ENCODE peak calls at places on chromosomes 13 and 19, in ten cellular contexts. One of them, this sample, is unnamed.

GRCh38 chr19:4589579-4590410 is 30.3 kb upstream of the SEMA6B start:
- DNase-seq in smooth muscle cell of the brain vasculature: no peak
- DNase-seq in HTR-8/SVneo: no peak
- DNase-seq in astrocyte: no peak
- DNase-seq in activated naive CD4-positive, alpha-beta T cell: no peak
- DNase-seq in AG08396: no peak
- DNase-seq in AG10803: no peak
- DNase-seq in mesendoderm: peak
- DNase-seq in G401: no peak
- DNase-seq in stimulated activated CD4-positive, alpha-beta T cell treated with anti-CD3 and anti-CD28 coated beads, Interleukin-12 subunit alpha, Interleukin-12 subunit beta, amount 100 ng/mL, for 48 hours: no peak
- DNase-seq in this sample: no peak

GRCh38 chr13:99610702-99611289 is 109.5 kb downstream of the TM9SF2 start:
- DNase-seq in smooth muscle cell of the brain vasculature: no peak
- DNase-seq in HTR-8/SVneo: no peak
- DNase-seq in astrocyte: no peak
- DNase-seq in activated naive CD4-positive, alpha-beta T cell: no peak
- DNase-seq in AG08396: no peak
- DNase-seq in AG10803: no peak
- DNase-seq in mesendoderm: peak
- DNase-seq in G401: no peak
- DNase-seq in stimulated activated CD4-positive, alpha-beta T cell treated with anti-CD3 and anti-CD28 coated beads, Interleukin-12 subunit alpha, Interleukin-12 subunit beta, amount 100 ng/mL, for 48 hours: no peak
- DNase-seq in this sample: no peak

GRCh38 chr19:14149509-14149994 is 13.2 kb upstream of the ASF1B start:
- DNase-seq in smooth muscle cell of the brain vasculature: no peak
- DNase-seq in HTR-8/SVneo: no peak
- DNase-seq in astrocyte: no peak
- DNase-seq in activated naive CD4-positive, alpha-beta T cell: no peak
- DNase-seq in AG08396: peak
- DNase-seq in AG10803: peak
- DNase-seq in mesendoderm: no peak
- DNase-seq in G401: peak
- DNase-seq in stimulated activated CD4-positive, alpha-beta T cell treated with anti-CD3 and anti-CD28 coated beads, Interleukin-12 subunit alpha, Interleukin-12 subunit beta, amount 100 ng/mL, for 48 hours: no peak
- DNase-seq in this sample: peak

GRCh38 chr19:1616875-1617274 is 11.6 kb upstream of the UQCR11 start:
- DNase-seq in smooth muscle cell of the brain vasculature: no peak
- DNase-seq in HTR-8/SVneo: no peak
- DNase-seq in astrocyte: no peak
- DNase-seq in activated naive CD4-positive, alpha-beta T cell: no peak
- DNase-seq in AG08396: no peak
- DNase-seq in AG10803: no peak
- DNase-seq in mesendoderm: no peak
- DNase-seq in G401: no peak
- DNase-seq in stimulated activated CD4-positive, alpha-beta T cell treated with anti-CD3 and anti-CD28 coated beads, Interleukin-12 subunit alpha, Interleukin-12 subunit beta, amount 100 ng/mL, for 48 hours: no peak
- DNase-seq in this sample: no peak

GRCh38 chr19:4844348-4845179 is 13.1 kb upstream of the TICAM1 start:
- DNase-seq in smooth muscle cell of the brain vasculature: no peak
- DNase-seq in HTR-8/SVneo: no peak
- DNase-seq in astrocyte: no peak
- DNase-seq in activated naive CD4-positive, alpha-beta T cell: no peak
- DNase-seq in AG08396: no peak
- DNase-seq in AG10803: peak
- DNase-seq in mesendoderm: no peak
- DNase-seq in G401: no peak
- DNase-seq in stimulated activated CD4-positive, alpha-beta T cell treated with anti-CD3 and anti-CD28 coated beads, Interleukin-12 subunit alpha, Interleukin-12 subunit beta, amount 100 ng/mL, for 48 hours: no peak
- DNase-seq in this sample: peak

GRCh38 chr13:66543780-66544179 is 686.4 kb downstream of the PCDH9 start:
- DNase-seq in smooth muscle cell of the brain vasculature: no peak
- DNase-seq in HTR-8/SVneo: no peak
- DNase-seq in astrocyte: no peak
- DNase-seq in activated naive CD4-positive, alpha-beta T cell: no peak
- DNase-seq in AG08396: no peak
- DNase-seq in AG10803: no peak
- DNase-seq in mesendoderm: peak
- DNase-seq in G401: no peak
- DNase-seq in stimulated activated CD4-positive, alpha-beta T cell treated with anti-CD3 and anti-CD28 coated beads, Interleukin-12 subunit alpha, Interleukin-12 subunit beta, amount 100 ng/mL, for 48 hours: no peak
- DNase-seq in this sample: no peak

GRCh38 chr13:96041326-96042092 is 11.7 kb downstream of the UGGT2 start:
- DNase-seq in smooth muscle cell of the brain vasculature: no peak
- DNase-seq in HTR-8/SVneo: no peak
- DNase-seq in astrocyte: no peak
- DNase-seq in activated naive CD4-positive, alpha-beta T cell: no peak
- DNase-seq in AG08396: no peak
- DNase-seq in AG10803: no peak
- DNase-seq in mesendoderm: peak
- DNase-seq in G401: no peak
- DNase-seq in stimulated activated CD4-positive, alpha-beta T cell treated with anti-CD3 and anti-CD28 coated beads, Interleukin-12 subunit alpha, Interleukin-12 subunit beta, amount 100 ng/mL, for 48 hours: no peak
- DNase-seq in this sample: no peak

GRCh38 chr13:69595181-69595580 is 512.4 kb upstream of the ATXN8OS start:
- DNase-seq in smooth muscle cell of the brain vasculature: no peak
- DNase-seq in HTR-8/SVneo: no peak
- DNase-seq in astrocyte: no peak
- DNase-seq in activated naive CD4-positive, alpha-beta T cell: no peak
- DNase-seq in AG08396: no peak
- DNase-seq in AG10803: no peak
- DNase-seq in mesendoderm: no peak
- DNase-seq in G401: no peak
- DNase-seq in stimulated activated CD4-positive, alpha-beta T cell treated with anti-CD3 and anti-CD28 coated beads, Interleukin-12 subunit alpha, Interleukin-12 subunit beta, amount 100 ng/mL, for 48 hours: no peak
- DNase-seq in this sample: no peak

GRCh38 chr19:10118960-10119359 is 739 bp downstream of the EIF3G start:
- DNase-seq in smooth muscle cell of the brain vasculature: no peak
- DNase-seq in HTR-8/SVneo: no peak
- DNase-seq in astrocyte: no peak
- DNase-seq in activated naive CD4-positive, alpha-beta T cell: no peak
- DNase-seq in AG08396: no peak
- DNase-seq in AG10803: peak
- DNase-seq in mesendoderm: peak
- DNase-seq in G401: no peak
- DNase-seq in stimulated activated CD4-positive, alpha-beta T cell treated with anti-CD3 and anti-CD28 coated beads, Interleukin-12 subunit alpha, Interleukin-12 subunit beta, amount 100 ng/mL, for 48 hours: no peak
- DNase-seq in this sample: no peak

GRCh38 chr13:112769615-112770014 is 79.8 kb downstream of the ATP11A start:
- DNase-seq in smooth muscle cell of the brain vasculature: no peak
- DNase-seq in HTR-8/SVneo: no peak
- DNase-seq in astrocyte: no peak
- DNase-seq in activated naive CD4-positive, alpha-beta T cell: no peak
- DNase-seq in AG08396: no peak
- DNase-seq in AG10803: no peak
- DNase-seq in mesendoderm: no peak
- DNase-seq in G401: no peak
- DNase-seq in stimulated activated CD4-positive, alpha-beta T cell treated with anti-CD3 and anti-CD28 coated beads, Interleukin-12 subunit alpha, Interleukin-12 subunit beta, amount 100 ng/mL, for 48 hours: no peak
- DNase-seq in this sample: no peak

GRCh38 chr13:41952749-41953148 is 8.2 kb downstream of the VWA8 start:
- DNase-seq in smooth muscle cell of the brain vasculature: no peak
- DNase-seq in HTR-8/SVneo: no peak
- DNase-seq in astrocyte: no peak
- DNase-seq in activated naive CD4-positive, alpha-beta T cell: no peak
- DNase-seq in AG08396: no peak
- DNase-seq in AG10803: no peak
- DNase-seq in mesendoderm: peak
- DNase-seq in G401: no peak
- DNase-seq in stimulated activated CD4-positive, alpha-beta T cell treated with anti-CD3 and anti-CD28 coated beads, Interleukin-12 subunit alpha, Interleukin-12 subunit beta, amount 100 ng/mL, for 48 hours: no peak
- DNase-seq in this sample: no peak

GRCh38 chr13:24684600-24684998 is 4.4 kb downstream of the ATP12A start:
- DNase-seq in smooth muscle cell of the brain vasculature: no peak
- DNase-seq in HTR-8/SVneo: no peak
- DNase-seq in astrocyte: no peak
- DNase-seq in activated naive CD4-positive, alpha-beta T cell: no peak
- DNase-seq in AG08396: no peak
- DNase-seq in AG10803: peak
- DNase-seq in mesendoderm: no peak
- DNase-seq in G401: no peak
- DNase-seq in stimulated activated CD4-positive, alpha-beta T cell treated with anti-CD3 and anti-CD28 coated beads, Interleukin-12 subunit alpha, Interleukin-12 subunit beta, amount 100 ng/mL, for 48 hours: peak
- DNase-seq in this sample: peak

GRCh38 chr19:45976180-45976579 is 2.5 kb upstream of the NOVA2 start:
- DNase-seq in smooth muscle cell of the brain vasculature: no peak
- DNase-seq in HTR-8/SVneo: no peak
- DNase-seq in astrocyte: no peak
- DNase-seq in activated naive CD4-positive, alpha-beta T cell: no peak
- DNase-seq in AG08396: no peak
- DNase-seq in AG10803: no peak
- DNase-seq in mesendoderm: no peak
- DNase-seq in G401: peak
- DNase-seq in stimulated activated CD4-positive, alpha-beta T cell treated with anti-CD3 and anti-CD28 coated beads, Interleukin-12 subunit alpha, Interleukin-12 subunit beta, amount 100 ng/mL, for 48 hours: no peak
- DNase-seq in this sample: no peak

GRCh38 chr13:72489751-72490150 is 237.7 kb downstream of the MZT1 start:
- DNase-seq in smooth muscle cell of the brain vasculature: no peak
- DNase-seq in HTR-8/SVneo: no peak
- DNase-seq in astrocyte: no peak
- DNase-seq in activated naive CD4-positive, alpha-beta T cell: no peak
- DNase-seq in AG08396: no peak
- DNase-seq in AG10803: no peak
- DNase-seq in mesendoderm: no peak
- DNase-seq in G401: peak
- DNase-seq in stimulated activated CD4-positive, alpha-beta T cell treated with anti-CD3 and anti-CD28 coated beads, Interleukin-12 subunit alpha, Interleukin-12 subunit beta, amount 100 ng/mL, for 48 hours: no peak
- DNase-seq in this sample: no peak

GRCh38 chr13:91313103-91313502 is 34.4 kb upstream of the MIR17HG start:
- DNase-seq in smooth muscle cell of the brain vasculature: no peak
- DNase-seq in HTR-8/SVneo: peak
- DNase-seq in astrocyte: no peak
- DNase-seq in activated naive CD4-positive, alpha-beta T cell: no peak
- DNase-seq in AG08396: peak
- DNase-seq in AG10803: peak
- DNase-seq in mesendoderm: peak
- DNase-seq in G401: peak
- DNase-seq in stimulated activated CD4-positive, alpha-beta T cell treated with anti-CD3 and anti-CD28 coated beads, Interleukin-12 subunit alpha, Interleukin-12 subunit beta, amount 100 ng/mL, for 48 hours: peak
- DNase-seq in this sample: peak

GRCh38 chr19:18291019-18291524 is 9.7 kb upstream of the JUND start:
- DNase-seq in smooth muscle cell of the brain vasculature: no peak
- DNase-seq in HTR-8/SVneo: no peak
- DNase-seq in astrocyte: no peak
- DNase-seq in activated naive CD4-positive, alpha-beta T cell: no peak
- DNase-seq in AG08396: no peak
- DNase-seq in AG10803: no peak
- DNase-seq in mesendoderm: no peak
- DNase-seq in G401: no peak
- DNase-seq in stimulated activated CD4-positive, alpha-beta T cell treated with anti-CD3 and anti-CD28 coated beads, Interleukin-12 subunit alpha, Interleukin-12 subunit beta, amount 100 ng/mL, for 48 hours: no peak
- DNase-seq in this sample: no peak

GRCh38 chr13:60887711-60888110 is 490.7 kb downstream of the TDRD3 start:
- DNase-seq in smooth muscle cell of the brain vasculature: no peak
- DNase-seq in HTR-8/SVneo: no peak
- DNase-seq in astrocyte: no peak
- DNase-seq in activated naive CD4-positive, alpha-beta T cell: no peak
- DNase-seq in AG08396: no peak
- DNase-seq in AG10803: no peak
- DNase-seq in mesendoderm: no peak
- DNase-seq in G401: no peak
- DNase-seq in stimulated activated CD4-positive, alpha-beta T cell treated with anti-CD3 and anti-CD28 coated beads, Interleukin-12 subunit alpha, Interleukin-12 subunit beta, amount 100 ng/mL, for 48 hours: no peak
- DNase-seq in this sample: no peak

GRCh38 chr13:59391696-59392095 is 772.0 kb downstream of the DIAPH3 start:
- DNase-seq in smooth muscle cell of the brain vasculature: peak
- DNase-seq in HTR-8/SVneo: peak
- DNase-seq in astrocyte: peak
- DNase-seq in activated naive CD4-positive, alpha-beta T cell: no peak
- DNase-seq in AG08396: peak
- DNase-seq in AG10803: peak
- DNase-seq in mesendoderm: peak
- DNase-seq in G401: peak
- DNase-seq in stimulated activated CD4-positive, alpha-beta T cell treated with anti-CD3 and anti-CD28 coated beads, Interleukin-12 subunit alpha, Interleukin-12 subunit beta, amount 100 ng/mL, for 48 hours: peak
- DNase-seq in this sample: peak

GRCh38 chr19:21750586-21751128 is 16.7 kb downstream of the ZNF100 start:
- DNase-seq in smooth muscle cell of the brain vasculature: no peak
- DNase-seq in HTR-8/SVneo: no peak
- DNase-seq in astrocyte: no peak
- DNase-seq in activated naive CD4-positive, alpha-beta T cell: no peak
- DNase-seq in AG08396: no peak
- DNase-seq in AG10803: no peak
- DNase-seq in mesendoderm: no peak
- DNase-seq in G401: no peak
- DNase-seq in stimulated activated CD4-positive, alpha-beta T cell treated with anti-CD3 and anti-CD28 coated beads, Interleukin-12 subunit alpha, Interleukin-12 subunit beta, amount 100 ng/mL, for 48 hours: no peak
- DNase-seq in this sample: no peak

GRCh38 chr13:34926513-34926912 is 15.6 kb upstream of the NBEA start:
- DNase-seq in smooth muscle cell of the brain vasculature: peak
- DNase-seq in HTR-8/SVneo: no peak
- DNase-seq in astrocyte: peak
- DNase-seq in activated naive CD4-positive, alpha-beta T cell: no peak
- DNase-seq in AG08396: no peak
- DNase-seq in AG10803: peak
- DNase-seq in mesendoderm: peak
- DNase-seq in G401: no peak
- DNase-seq in stimulated activated CD4-positive, alpha-beta T cell treated with anti-CD3 and anti-CD28 coated beads, Interleukin-12 subunit alpha, Interleukin-12 subunit beta, amount 100 ng/mL, for 48 hours: no peak
- DNase-seq in this sample: no peak

GRCh38 chr19:39398297-39398864 is 7.2 kb downstream of the MED29 start:
- DNase-seq in smooth muscle cell of the brain vasculature: no peak
- DNase-seq in HTR-8/SVneo: no peak
- DNase-seq in astrocyte: peak
- DNase-seq in activated naive CD4-positive, alpha-beta T cell: no peak
- DNase-seq in AG08396: peak
- DNase-seq in AG10803: peak
- DNase-seq in mesendoderm: no peak
- DNase-seq in G401: no peak
- DNase-seq in stimulated activated CD4-positive, alpha-beta T cell treated with anti-CD3 and anti-CD28 coated beads, Interleukin-12 subunit alpha, Interleukin-12 subunit beta, amount 100 ng/mL, for 48 hours: peak
- DNase-seq in this sample: peak

GRCh38 chr13:94550030-94550738 is 45.8 kb downstream of the TGDS start:
- DNase-seq in smooth muscle cell of the brain vasculature: peak
- DNase-seq in HTR-8/SVneo: peak
- DNase-seq in astrocyte: peak
- DNase-seq in activated naive CD4-positive, alpha-beta T cell: no peak
- DNase-seq in AG08396: no peak
- DNase-seq in AG10803: peak
- DNase-seq in mesendoderm: no peak
- DNase-seq in G401: peak
- DNase-seq in stimulated activated CD4-positive, alpha-beta T cell treated with anti-CD3 and anti-CD28 coated beads, Interleukin-12 subunit alpha, Interleukin-12 subunit beta, amount 100 ng/mL, for 48 hours: no peak
- DNase-seq in this sample: peak

GRCh38 chr13:72643339-72643989 is 84.0 kb downstream of the MZT1 start:
- DNase-seq in smooth muscle cell of the brain vasculature: peak
- DNase-seq in HTR-8/SVneo: no peak
- DNase-seq in astrocyte: peak
- DNase-seq in activated naive CD4-positive, alpha-beta T cell: peak
- DNase-seq in AG08396: peak
- DNase-seq in AG10803: peak
- DNase-seq in mesendoderm: peak
- DNase-seq in G401: peak
- DNase-seq in stimulated activated CD4-positive, alpha-beta T cell treated with anti-CD3 and anti-CD28 coated beads, Interleukin-12 subunit alpha, Interleukin-12 subunit beta, amount 100 ng/mL, for 48 hours: peak
- DNase-seq in this sample: peak

GRCh38 chr13:108777421-108778420 is 148.3 kb downstream of the MYO16 start:
- DNase-seq in smooth muscle cell of the brain vasculature: peak
- DNase-seq in HTR-8/SVneo: peak
- DNase-seq in astrocyte: no peak
- DNase-seq in activated naive CD4-positive, alpha-beta T cell: no peak
- DNase-seq in AG08396: no peak
- DNase-seq in AG10803: no peak
- DNase-seq in mesendoderm: peak
- DNase-seq in G401: no peak
- DNase-seq in stimulated activated CD4-positive, alpha-beta T cell treated with anti-CD3 and anti-CD28 coated beads, Interleukin-12 subunit alpha, Interleukin-12 subunit beta, amount 100 ng/mL, for 48 hours: no peak
- DNase-seq in this sample: no peak

GRCh38 chr19:48123907-48124675 is 13.5 kb upstream of the PLA2G4C start:
- DNase-seq in smooth muscle cell of the brain vasculature: no peak
- DNase-seq in HTR-8/SVneo: no peak
- DNase-seq in astrocyte: peak
- DNase-seq in activated naive CD4-positive, alpha-beta T cell: no peak
- DNase-seq in AG08396: peak
- DNase-seq in AG10803: peak
- DNase-seq in mesendoderm: no peak
- DNase-seq in G401: no peak
- DNase-seq in stimulated activated CD4-positive, alpha-beta T cell treated with anti-CD3 and anti-CD28 coated beads, Interleukin-12 subunit alpha, Interleukin-12 subunit beta, amount 100 ng/mL, for 48 hours: peak
- DNase-seq in this sample: peak

GRCh38 chr19:10230155-10230903 is 802 bp downstream of the S1PR2 start:
- DNase-seq in smooth muscle cell of the brain vasculature: no peak
- DNase-seq in HTR-8/SVneo: peak
- DNase-seq in astrocyte: no peak
- DNase-seq in activated naive CD4-positive, alpha-beta T cell: peak
- DNase-seq in AG08396: peak
- DNase-seq in AG10803: peak
- DNase-seq in mesendoderm: peak
- DNase-seq in G401: no peak
- DNase-seq in stimulated activated CD4-positive, alpha-beta T cell treated with anti-CD3 and anti-CD28 coated beads, Interleukin-12 subunit alpha, Interleukin-12 subunit beta, amount 100 ng/mL, for 48 hours: peak
- DNase-seq in this sample: peak

GRCh38 chr19:38173324-38174041 is 50.5 kb downstream of the DPF1 start:
- DNase-seq in smooth muscle cell of the brain vasculature: no peak
- DNase-seq in HTR-8/SVneo: no peak
- DNase-seq in astrocyte: peak
- DNase-seq in activated naive CD4-positive, alpha-beta T cell: no peak
- DNase-seq in AG08396: peak
- DNase-seq in AG10803: peak
- DNase-seq in mesendoderm: no peak
- DNase-seq in G401: peak
- DNase-seq in stimulated activated CD4-positive, alpha-beta T cell treated with anti-CD3 and anti-CD28 coated beads, Interleukin-12 subunit alpha, Interleukin-12 subunit beta, amount 100 ng/mL, for 48 hours: no peak
- DNase-seq in this sample: peak

GRCh38 chr19:31641591-31641990 is 292.4 kb upstream of the TSHZ3 start:
- DNase-seq in smooth muscle cell of the brain vasculature: no peak
- DNase-seq in HTR-8/SVneo: no peak
- DNase-seq in astrocyte: peak
- DNase-seq in activated naive CD4-positive, alpha-beta T cell: no peak
- DNase-seq in AG08396: no peak
- DNase-seq in AG10803: no peak
- DNase-seq in mesendoderm: no peak
- DNase-seq in G401: no peak
- DNase-seq in stimulated activated CD4-positive, alpha-beta T cell treated with anti-CD3 and anti-CD28 coated beads, Interleukin-12 subunit alpha, Interleukin-12 subunit beta, amount 100 ng/mL, for 48 hours: no peak
- DNase-seq in this sample: no peak

This sample was measured in AG08395.